ENCODE peak calls at places on chromosomes 13 and 19, in four cellular contexts. P, U, B and F are unnamed samples.

GRCh38 chr13:73290844-73291243 is 232.0 kb downstream of the KLF5 start:
- DNase-seq in P (no peak), U (no peak), B (no peak), F (no peak)

GRCh38 chr13:109789262-109789661 is 2.9 kb upstream of the IRS2 start:
- DNase-seq in B (no peak), U (no peak), P (no peak), F (no peak)

GRCh38 chr13:112931028-112931934 is 37.7 kb upstream of the MCF2L start:
- DNase-seq in B (no peak), U (no peak), P (peak), F (no peak)

GRCh38 chr13:40518481-40518882 is 148.0 kb downstream of the FOXO1 start:
- DNase-seq in U (no peak), P (no peak), B (no peak), F (no peak)

GRCh38 chr13:97280478-97280877 is 58.3 kb downstream of the MBNL2 start:
- DNase-seq in U (no peak), B (no peak), P (no peak), F (no peak)

GRCh38 chr13:54733639-54734038 is 1705.0 kb downstream of the OLFM4 start:
- DNase-seq in U (no peak), B (no peak), P (no peak), F (no peak)

GRCh38 chr13:49791214-49791752 is 1.2 kb downstream of the KPNA3 start:
- DNase-seq in P (no peak), B (no peak), U (no peak), F (no peak)

GRCh38 chr19:48999481-49000325 is 6.0 kb downstream of the RUVBL2 start:
- DNase-seq in B (peak), P (peak), U (peak), F (no peak)

GRCh38 chr13:20118268-20119140 is 42.3 kb downstream of the GJA3 start:
- DNase-seq in B (peak), U (peak), P (no peak), F (no peak)
- TF ChIP-seq CTCF in B (no peak), U (no peak), P (no peak), F (no peak)

GRCh38 chr19:30102666-30103065 is 160.6 kb downstream of the URI1 start:
- DNase-seq in B (no peak), P (no peak), U (no peak), F (no peak)
- H3K27ac ChIP-seq in B (no peak), P (no peak), U (no peak), F (no peak)

GRCh38 chr19:52492991-52493470 is 34.4 kb upstream of the ZNF808 start:
- DNase-seq in P (no peak), U (no peak), B (peak), F (no peak)
- TF ChIP-seq CTCF in P (no peak), U (no peak), B (peak), F (no peak)

GRCh38 chr19:14150770-14151661 is 14.6 kb upstream of the ASF1B start:
- DNase-seq in U (no peak), B (no peak), P (no peak), F (no peak)

GRCh38 chr19:14149011-14149410 is 12.6 kb upstream of the ASF1B start:
- DNase-seq in U (no peak), B (no peak), P (no peak), F (no peak)

GRCh38 chr19:14147797-14148605 is 11.6 kb upstream of the ASF1B start:
- DNase-seq in P (peak), U (peak), B (peak), F (peak)

GRCh38 chr19:14150041-14150769 is 13.8 kb upstream of the ASF1B start:
- DNase-seq in B (no peak), P (no peak), U (no peak), F (no peak)

DNA sequence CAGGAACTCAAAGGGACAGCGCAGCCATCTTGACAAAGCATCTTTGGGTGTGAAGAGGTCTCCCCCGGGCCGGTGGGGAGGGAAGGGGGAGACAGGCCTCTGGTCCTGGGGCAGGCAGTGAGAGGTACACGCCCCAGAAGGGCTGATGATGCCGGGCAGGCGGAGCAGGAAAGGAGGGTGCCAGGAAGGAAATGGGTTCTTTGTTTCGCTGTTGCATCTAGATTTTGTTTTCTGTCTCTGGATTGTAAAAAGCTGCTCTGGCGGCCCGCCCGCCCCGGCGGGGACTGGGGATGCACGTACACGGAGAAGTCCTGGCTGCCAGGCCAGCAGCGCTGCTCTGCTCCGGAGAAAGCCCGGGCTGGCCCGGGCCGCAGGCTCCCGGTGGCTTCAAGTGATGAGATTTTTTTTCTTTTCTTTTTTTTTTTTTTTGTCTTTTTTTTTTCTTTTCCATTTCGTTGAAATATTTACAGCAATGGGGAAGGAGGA is 13.2 kb upstream of the ASF1B start:
- DNase-seq in U (peak), P (no peak), B (peak), F (peak)
- H3K27ac ChIP-seq in U (peak), P (no peak), B (peak), F (peak)

DNA sequence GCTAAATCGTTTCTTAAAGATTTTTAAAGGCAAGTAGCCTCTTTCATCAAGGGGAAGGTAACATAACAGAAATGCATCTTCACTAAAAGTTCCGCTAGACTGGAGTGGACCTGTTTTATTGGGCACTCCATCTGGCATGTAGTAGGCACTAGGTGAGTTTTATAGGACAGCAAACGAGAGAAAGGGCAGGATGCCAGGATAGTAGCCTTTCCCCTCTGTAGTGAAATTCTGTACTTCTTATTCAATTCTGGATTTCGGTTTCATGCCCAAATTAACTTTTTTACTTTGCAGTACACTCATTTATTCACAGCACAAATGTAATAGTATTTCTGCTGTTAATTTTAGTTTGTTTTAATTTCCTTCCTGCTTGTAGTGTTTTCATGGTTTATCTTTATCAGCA is 45.2 kb downstream of the GPR180 start:
- DNase-seq in P (no peak), U (no peak), B (no peak), F (no peak)
- TF ChIP-seq CTCF in P (no peak), U (no peak), B (no peak), F (no peak)

GRCh38 chr19:8451885-8452284 is 7.1 kb downstream of the HNRNPM start:
- DNase-seq in B (no peak), P (no peak), U (no peak), F (no peak)

GRCh38 chr19:8452446-8453123 is 7.8 kb downstream of the HNRNPM start:
- DNase-seq in U (no peak), P (no peak), B (no peak), F (no peak)

GRCh38 chr19:8451377-8451776 is 6.6 kb downstream of the HNRNPM start:
- DNase-seq in P (no peak), U (no peak), B (no peak), F (no peak)

GRCh38 chr19:8446055-8446709 is 1.4 kb downstream of the HNRNPM start:
- DNase-seq in P (no peak), B (no peak), U (no peak), F (no peak)

GRCh38 chr19:8449830-8450229 is 5.1 kb downstream of the HNRNPM start:
- DNase-seq in P (no peak), U (no peak), B (no peak), F (no peak)
- H3K27ac ChIP-seq in P (no peak), U (no peak), B (no peak), F (no peak)

GRCh38 chr19:45913874-45914830 is at the start of gene NANOS2:
- DNase-seq in P (no peak), U (no peak), B (no peak), F (no peak)
- TF ChIP-seq CTCF in P (no peak), U (no peak), B (peak), F (no peak)

DNA sequence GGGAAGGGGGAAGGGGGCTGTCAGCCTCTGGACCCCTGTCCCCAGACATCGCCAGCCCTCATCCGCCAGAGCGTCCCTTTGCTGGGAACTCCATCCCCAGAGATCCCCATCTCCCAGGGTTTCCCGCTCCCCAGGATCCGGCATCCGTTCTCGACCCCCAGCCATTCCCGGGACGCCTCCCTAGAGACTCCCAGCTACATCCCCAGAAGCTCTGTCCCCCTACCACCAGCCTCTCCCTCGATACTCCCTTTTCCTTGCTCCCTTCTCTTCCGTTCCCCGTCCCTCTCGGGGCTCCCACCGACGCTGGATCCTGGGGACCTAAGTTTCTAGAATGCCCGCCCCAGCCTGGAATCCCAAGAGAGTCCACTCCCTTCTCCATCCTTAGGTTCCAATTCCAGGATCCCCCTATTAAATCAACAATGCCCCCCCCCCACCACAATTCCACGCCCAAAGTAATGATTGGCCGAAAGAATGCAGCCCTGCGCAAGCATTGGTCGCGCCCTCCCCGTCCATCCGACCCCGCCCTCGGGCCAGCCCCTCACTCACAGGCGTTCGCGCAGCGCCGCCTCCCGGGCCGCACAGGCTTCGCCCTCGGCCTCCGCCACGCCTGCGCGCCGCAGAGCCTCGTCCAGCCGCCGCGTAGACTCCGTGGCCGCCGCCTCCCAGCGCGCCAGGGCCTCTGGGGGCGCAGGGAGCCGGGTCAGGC is 3.2 kb downstream of the CCDC194 start:
- DNase-seq in U (peak), B (peak), P (peak), F (peak)
- H3K27ac ChIP-seq in U (no peak), B (peak), P (no peak), F (no peak)

GRCh38 chr19:37583340-37583739 is 11.3 kb downstream of the ZNF571 start:
- DNase-seq in B (no peak), U (no peak), P (no peak), F (no peak)
- TF ChIP-seq CTCF in B (no peak), U (no peak), P (no peak), F (no peak)